ENCODE peak calls at places on chromosome 15, in ten cellular contexts. One of them, this sample, is unnamed.

GRCh38 chr15:25134546-25134945 is 179.8 kb downstream of the SNRPN start:
- DNase-seq in H7: no peak
- DNase-seq in upper lobe of right lung: no peak
- DNase-seq in progenitor cell of endocrine pancreas: no peak
- DNase-seq in activated naive CD4-positive, alpha-beta T cell treated with Interleukin-2 at 50 U/mL for 16 hours: no peak
- DNase-seq in brain pericyte: no peak
- DNase-seq in activated effector memory CD4-positive, alpha-beta T cell treated with anti-CD3 and anti-CD28 coated beads, Interleukin-2, amount 50 U/mL, for 16 hours: no peak
- DNase-seq in GM12892: no peak
- DNase-seq in transverse colon: no peak
- DNase-seq in fibroblast of the conjunctiva: no peak
- DNase-seq in this sample: no peak

GRCh38 chr15:22880068-22880980 is 41.9 kb downstream of the NIPA2 start:
- DNase-seq in H7: peak
- DNase-seq in upper lobe of right lung: no peak
- DNase-seq in progenitor cell of endocrine pancreas: no peak
- DNase-seq in activated naive CD4-positive, alpha-beta T cell treated with Interleukin-2 at 50 U/mL for 16 hours: no peak
- DNase-seq in brain pericyte: no peak
- DNase-seq in activated effector memory CD4-positive, alpha-beta T cell treated with anti-CD3 and anti-CD28 coated beads, Interleukin-2, amount 50 U/mL, for 16 hours: no peak
- DNase-seq in GM12892: no peak
- DNase-seq in transverse colon: no peak
- DNase-seq in fibroblast of the conjunctiva: no peak
- DNase-seq in this sample: no peak

GRCh38 chr15:85750807-85751730 is 43.7 kb downstream of the KLHL25 start:
- DNase-seq in H7: peak
- DNase-seq in upper lobe of right lung: no peak
- DNase-seq in progenitor cell of endocrine pancreas: no peak
- DNase-seq in activated naive CD4-positive, alpha-beta T cell treated with Interleukin-2 at 50 U/mL for 16 hours: no peak
- DNase-seq in brain pericyte: no peak
- DNase-seq in activated effector memory CD4-positive, alpha-beta T cell treated with anti-CD3 and anti-CD28 coated beads, Interleukin-2, amount 50 U/mL, for 16 hours: peak
- DNase-seq in GM12892: no peak
- DNase-seq in transverse colon: no peak
- DNase-seq in fibroblast of the conjunctiva: no peak
- DNase-seq in this sample: peak

GRCh38 chr15:38610748-38611147 is 46.1 kb upstream of the RASGRP1 start:
- DNase-seq in H7: peak
- DNase-seq in upper lobe of right lung: no peak
- DNase-seq in progenitor cell of endocrine pancreas: no peak
- DNase-seq in activated naive CD4-positive, alpha-beta T cell treated with Interleukin-2 at 50 U/mL for 16 hours: peak
- DNase-seq in brain pericyte: no peak
- DNase-seq in activated effector memory CD4-positive, alpha-beta T cell treated with anti-CD3 and anti-CD28 coated beads, Interleukin-2, amount 50 U/mL, for 16 hours: peak
- DNase-seq in GM12892: no peak
- DNase-seq in transverse colon: no peak
- DNase-seq in fibroblast of the conjunctiva: no peak
- DNase-seq in this sample: no peak

GRCh38 chr15:39792025-39792893 is 9.6 kb upstream of the FSIP1 start:
- DNase-seq in H7: no peak
- DNase-seq in upper lobe of right lung: no peak
- DNase-seq in progenitor cell of endocrine pancreas: no peak
- DNase-seq in activated naive CD4-positive, alpha-beta T cell treated with Interleukin-2 at 50 U/mL for 16 hours: no peak
- DNase-seq in brain pericyte: no peak
- DNase-seq in activated effector memory CD4-positive, alpha-beta T cell treated with anti-CD3 and anti-CD28 coated beads, Interleukin-2, amount 50 U/mL, for 16 hours: no peak
- DNase-seq in GM12892: no peak
- DNase-seq in transverse colon: no peak
- DNase-seq in fibroblast of the conjunctiva: no peak
- DNase-seq in this sample: no peak

GRCh38 chr15:40914013-40914412 is 15.1 kb upstream of the DLL4 start:
- DNase-seq in H7: no peak
- DNase-seq in upper lobe of right lung: no peak
- DNase-seq in progenitor cell of endocrine pancreas: no peak
- DNase-seq in activated naive CD4-positive, alpha-beta T cell treated with Interleukin-2 at 50 U/mL for 16 hours: no peak
- DNase-seq in brain pericyte: no peak
- DNase-seq in activated effector memory CD4-positive, alpha-beta T cell treated with anti-CD3 and anti-CD28 coated beads, Interleukin-2, amount 50 U/mL, for 16 hours: no peak
- DNase-seq in GM12892: no peak
- DNase-seq in transverse colon: no peak
- DNase-seq in fibroblast of the conjunctiva: no peak
- DNase-seq in this sample: no peak

GRCh38 chr15:28894631-28895030 is 8.9 kb downstream of the APBA2 start:
- DNase-seq in H7: peak
- DNase-seq in upper lobe of right lung: no peak
- DNase-seq in progenitor cell of endocrine pancreas: no peak
- DNase-seq in activated naive CD4-positive, alpha-beta T cell treated with Interleukin-2 at 50 U/mL for 16 hours: no peak
- DNase-seq in brain pericyte: no peak
- DNase-seq in activated effector memory CD4-positive, alpha-beta T cell treated with anti-CD3 and anti-CD28 coated beads, Interleukin-2, amount 50 U/mL, for 16 hours: no peak
- DNase-seq in GM12892: no peak
- DNase-seq in transverse colon: no peak
- DNase-seq in fibroblast of the conjunctiva: no peak
- DNase-seq in this sample: no peak

GRCh38 chr15:65836665-65837064 is 32.6 kb upstream of the RAB11A start:
- DNase-seq in H7: peak
- DNase-seq in upper lobe of right lung: no peak
- DNase-seq in progenitor cell of endocrine pancreas: no peak
- DNase-seq in activated naive CD4-positive, alpha-beta T cell treated with Interleukin-2 at 50 U/mL for 16 hours: no peak
- DNase-seq in brain pericyte: no peak
- DNase-seq in activated effector memory CD4-positive, alpha-beta T cell treated with anti-CD3 and anti-CD28 coated beads, Interleukin-2, amount 50 U/mL, for 16 hours: no peak
- DNase-seq in GM12892: no peak
- DNase-seq in transverse colon: no peak
- DNase-seq in fibroblast of the conjunctiva: no peak
- DNase-seq in this sample: no peak

GRCh38 chr15:44710236-44711088 is 661 bp downstream of the PATL2 start:
- DNase-seq in H7: peak
- DNase-seq in upper lobe of right lung: no peak
- DNase-seq in progenitor cell of endocrine pancreas: no peak
- DNase-seq in activated naive CD4-positive, alpha-beta T cell treated with Interleukin-2 at 50 U/mL for 16 hours: peak
- DNase-seq in brain pericyte: no peak
- DNase-seq in activated effector memory CD4-positive, alpha-beta T cell treated with anti-CD3 and anti-CD28 coated beads, Interleukin-2, amount 50 U/mL, for 16 hours: peak
- DNase-seq in GM12892: no peak
- DNase-seq in transverse colon: peak
- DNase-seq in fibroblast of the conjunctiva: no peak
- DNase-seq in this sample: no peak

GRCh38 chr15:92161039-92161670 is 232.5 kb upstream of the ST8SIA2 start:
- DNase-seq in H7: no peak
- DNase-seq in upper lobe of right lung: no peak
- DNase-seq in progenitor cell of endocrine pancreas: no peak
- DNase-seq in activated naive CD4-positive, alpha-beta T cell treated with Interleukin-2 at 50 U/mL for 16 hours: no peak
- DNase-seq in brain pericyte: no peak
- DNase-seq in activated effector memory CD4-positive, alpha-beta T cell treated with anti-CD3 and anti-CD28 coated beads, Interleukin-2, amount 50 U/mL, for 16 hours: no peak
- DNase-seq in GM12892: peak
- DNase-seq in transverse colon: no peak
- DNase-seq in fibroblast of the conjunctiva: no peak
- DNase-seq in this sample: no peak

GRCh38 chr15:48868549-48868948 is 9.4 kb upstream of the EID1 start:
- DNase-seq in H7: no peak
- DNase-seq in upper lobe of right lung: no peak
- DNase-seq in progenitor cell of endocrine pancreas: no peak
- DNase-seq in activated naive CD4-positive, alpha-beta T cell treated with Interleukin-2 at 50 U/mL for 16 hours: no peak
- DNase-seq in brain pericyte: no peak
- DNase-seq in activated effector memory CD4-positive, alpha-beta T cell treated with anti-CD3 and anti-CD28 coated beads, Interleukin-2, amount 50 U/mL, for 16 hours: no peak
- DNase-seq in GM12892: no peak
- DNase-seq in transverse colon: no peak
- DNase-seq in fibroblast of the conjunctiva: no peak
- DNase-seq in this sample: no peak

GRCh38 chr15:29570931-29571727 is 251.1 kb downstream of the TJP1 start:
- DNase-seq in H7: peak
- DNase-seq in upper lobe of right lung: no peak
- DNase-seq in progenitor cell of endocrine pancreas: peak
- DNase-seq in activated naive CD4-positive, alpha-beta T cell treated with Interleukin-2 at 50 U/mL for 16 hours: no peak
- DNase-seq in brain pericyte: no peak
- DNase-seq in activated effector memory CD4-positive, alpha-beta T cell treated with anti-CD3 and anti-CD28 coated beads, Interleukin-2, amount 50 U/mL, for 16 hours: no peak
- DNase-seq in GM12892: no peak
- DNase-seq in transverse colon: peak
- DNase-seq in fibroblast of the conjunctiva: no peak
- DNase-seq in this sample: peak

GRCh38 chr15:63401078-63401477 is 19.4 kb upstream of the CA12 start:
- DNase-seq in H7: no peak
- DNase-seq in upper lobe of right lung: no peak
- DNase-seq in progenitor cell of endocrine pancreas: no peak
- DNase-seq in activated naive CD4-positive, alpha-beta T cell treated with Interleukin-2 at 50 U/mL for 16 hours: no peak
- DNase-seq in brain pericyte: no peak
- DNase-seq in activated effector memory CD4-positive, alpha-beta T cell treated with anti-CD3 and anti-CD28 coated beads, Interleukin-2, amount 50 U/mL, for 16 hours: no peak
- DNase-seq in GM12892: no peak
- DNase-seq in transverse colon: no peak
- DNase-seq in fibroblast of the conjunctiva: no peak
- DNase-seq in this sample: no peak

GRCh38 chr15:69636516-69636915 is 183.9 kb downstream of the RPLP1 start:
- DNase-seq in H7: no peak
- DNase-seq in upper lobe of right lung: no peak
- DNase-seq in progenitor cell of endocrine pancreas: no peak
- DNase-seq in activated naive CD4-positive, alpha-beta T cell treated with Interleukin-2 at 50 U/mL for 16 hours: no peak
- DNase-seq in brain pericyte: no peak
- DNase-seq in activated effector memory CD4-positive, alpha-beta T cell treated with anti-CD3 and anti-CD28 coated beads, Interleukin-2, amount 50 U/mL, for 16 hours: no peak
- DNase-seq in GM12892: no peak
- DNase-seq in transverse colon: no peak
- DNase-seq in fibroblast of the conjunctiva: no peak
- DNase-seq in this sample: no peak

GRCh38 chr15:50549326-50549725 is 2.9 kb upstream of the USP50 start:
- DNase-seq in H7: no peak
- DNase-seq in upper lobe of right lung: no peak
- DNase-seq in progenitor cell of endocrine pancreas: no peak
- DNase-seq in activated naive CD4-positive, alpha-beta T cell treated with Interleukin-2 at 50 U/mL for 16 hours: no peak
- DNase-seq in brain pericyte: no peak
- DNase-seq in activated effector memory CD4-positive, alpha-beta T cell treated with anti-CD3 and anti-CD28 coated beads, Interleukin-2, amount 50 U/mL, for 16 hours: no peak
- DNase-seq in GM12892: no peak
- DNase-seq in transverse colon: no peak
- DNase-seq in fibroblast of the conjunctiva: no peak
- DNase-seq in this sample: no peak

GRCh38 chr15:40939909-40940801 is 11.0 kb downstream of the DLL4 start:
- DNase-seq in H7: no peak
- DNase-seq in upper lobe of right lung: no peak
- DNase-seq in progenitor cell of endocrine pancreas: no peak
- DNase-seq in activated naive CD4-positive, alpha-beta T cell treated with Interleukin-2 at 50 U/mL for 16 hours: no peak
- DNase-seq in brain pericyte: no peak
- DNase-seq in activated effector memory CD4-positive, alpha-beta T cell treated with anti-CD3 and anti-CD28 coated beads, Interleukin-2, amount 50 U/mL, for 16 hours: no peak
- DNase-seq in GM12892: no peak
- DNase-seq in transverse colon: no peak
- DNase-seq in fibroblast of the conjunctiva: no peak
- DNase-seq in this sample: no peak

GRCh38 chr15:58873267-58873666 is 60.2 kb downstream of the SLTM start:
- DNase-seq in H7: no peak
- DNase-seq in upper lobe of right lung: no peak
- DNase-seq in progenitor cell of endocrine pancreas: no peak
- DNase-seq in activated naive CD4-positive, alpha-beta T cell treated with Interleukin-2 at 50 U/mL for 16 hours: no peak
- DNase-seq in brain pericyte: no peak
- DNase-seq in activated effector memory CD4-positive, alpha-beta T cell treated with anti-CD3 and anti-CD28 coated beads, Interleukin-2, amount 50 U/mL, for 16 hours: no peak
- DNase-seq in GM12892: no peak
- DNase-seq in transverse colon: no peak
- DNase-seq in fibroblast of the conjunctiva: no peak
- DNase-seq in this sample: no peak

GRCh38 chr15:101204744-101205535 is 46.9 kb downstream of the CHSY1 start:
- DNase-seq in H7: no peak
- DNase-seq in upper lobe of right lung: no peak
- DNase-seq in progenitor cell of endocrine pancreas: no peak
- DNase-seq in activated naive CD4-positive, alpha-beta T cell treated with Interleukin-2 at 50 U/mL for 16 hours: no peak
- DNase-seq in brain pericyte: no peak
- DNase-seq in activated effector memory CD4-positive, alpha-beta T cell treated with anti-CD3 and anti-CD28 coated beads, Interleukin-2, amount 50 U/mL, for 16 hours: no peak
- DNase-seq in GM12892: no peak
- DNase-seq in transverse colon: no peak
- DNase-seq in fibroblast of the conjunctiva: no peak
- DNase-seq in this sample: no peak

GRCh38 chr15:52256930-52257733 is 38.5 kb downstream of the MYO5C start:
- DNase-seq in H7: peak
- DNase-seq in upper lobe of right lung: no peak
- DNase-seq in progenitor cell of endocrine pancreas: no peak
- DNase-seq in activated naive CD4-positive, alpha-beta T cell treated with Interleukin-2 at 50 U/mL for 16 hours: no peak
- DNase-seq in brain pericyte: no peak
- DNase-seq in activated effector memory CD4-positive, alpha-beta T cell treated with anti-CD3 and anti-CD28 coated beads, Interleukin-2, amount 50 U/mL, for 16 hours: no peak
- DNase-seq in GM12892: no peak
- DNase-seq in transverse colon: no peak
- DNase-seq in fibroblast of the conjunctiva: peak
- DNase-seq in this sample: no peak

GRCh38 chr15:87365221-87365620 is 891.3 kb downstream of the NTRK3 start:
- DNase-seq in H7: no peak
- DNase-seq in upper lobe of right lung: no peak
- DNase-seq in progenitor cell of endocrine pancreas: no peak
- DNase-seq in activated naive CD4-positive, alpha-beta T cell treated with Interleukin-2 at 50 U/mL for 16 hours: no peak
- DNase-seq in brain pericyte: no peak
- DNase-seq in activated effector memory CD4-positive, alpha-beta T cell treated with anti-CD3 and anti-CD28 coated beads, Interleukin-2, amount 50 U/mL, for 16 hours: no peak
- DNase-seq in GM12892: no peak
- DNase-seq in transverse colon: no peak
- DNase-seq in fibroblast of the conjunctiva: peak
- DNase-seq in this sample: no peak

This sample was measured in occipital lobe.